ENCODE peak calls at places on chromosomes 11 and 22, in seven cellular contexts. Z, U, S, E, O, Y and R are unnamed samples.

GRCh38 chr11:116328410-116328809 is 444.4 kb downstream of the BUD13 start:
- DNase-seq in U (no peak), Y (no peak), Z (no peak), O (no peak), S (no peak), E (no peak), R (no peak)

GRCh38 chr11:13970986-13971385 is 8.5 kb downstream of the SPON1 start:
- DNase-seq in E (peak; percentile 68), S (no peak), Z (no peak), O (peak; percentile 75), Y (no peak), U (no peak), R (no peak)

GRCh38 chr22:38700271-38700788 is 413 bp downstream of the JOSD1 start:
- DNase-seq in U (peak; percentile 79), O (peak; percentile 65), E (peak; percentile 53), Y (peak; percentile 85), Z (peak; percentile 84), S (no peak), R (peak; percentile 95)

GRCh38 chr11:78318321-78318720 is 99.3 kb downstream of the GAB2 start:
- DNase-seq in U (no peak), Y (no peak), S (no peak), Z (no peak), E (no peak), O (no peak), R (no peak)

GRCh38 chr11:35257287-35257686 is 118.3 kb downstream of the CD44 start:
- DNase-seq in Y (no peak), S (no peak), Z (no peak), O (no peak), E (no peak), U (no peak), R (no peak)

GRCh38 chr11:35323076-35323868 is 96.1 kb downstream of the SLC1A2 start:
- DNase-seq in Z (no peak), S (no peak), U (no peak), O (no peak), E (peak; percentile 42), Y (no peak), R (no peak)

GRCh38 chr22:31346733-31347250 is 646 bp upstream of the PATZ1 start:
- DNase-seq in E (peak; percentile 62), Y (peak; percentile 83), Z (peak; percentile 80), O (no peak), U (peak; percentile 49), S (peak; percentile 74), R (peak; percentile 70)

GRCh38 chr22:22754961-22755777 is 110.8 kb downstream of the GGTLC2 start:
- DNase-seq in U (no peak), O (no peak), S (no peak), Y (no peak), Z (no peak), E (no peak), R (no peak)

GRCh38 chr11:8832571-8833260 is 78.3 kb upstream of the AKIP1 start:
- DNase-seq in Z (no peak), U (no peak), Y (no peak), O (peak; percentile 64), S (no peak), E (peak; percentile 49), R (peak; percentile 57)

GRCh38 chr11:8830641-8831040 is 80.3 kb upstream of the AKIP1 start:
- DNase-seq in O (no peak), Y (no peak), U (no peak), S (no peak), Z (no peak), E (no peak), R (no peak)

GRCh38 chr11:8833568-8834275 is 77.3 kb upstream of the AKIP1 start:
- DNase-seq in O (no peak), U (no peak), Z (no peak), E (no peak), Y (no peak), S (no peak), R (no peak)

GRCh38 chr11:8829556-8829955 is 81.4 kb upstream of the AKIP1 start:
- DNase-seq in E (no peak), Z (no peak), Y (no peak), S (no peak), O (no peak), U (no peak), R (no peak)

GRCh38 chr11:8831861-8832260 is 79.1 kb upstream of the AKIP1 start:
- DNase-seq in Z (no peak), S (no peak), Y (no peak), U (no peak), O (no peak), E (no peak), R (no peak)
- H3K4me1 ChIP-seq in Z (peaks cover 14% of the 10 kb centered on the region), S (no peaks in the 10 kb centered on the region), Y (peaks cover 20% of the 10 kb centered on the region), U (peaks cover 15% of the 10 kb centered on the region), O (peaks cover 34% of the 10 kb centered on the region), E (peaks cover 3% of the 10 kb centered on the region), R (peaks cover 49% of the 10 kb centered on the region)

GRCh38 chr11:70271635-70271953 is 1.1 kb downstream of the PPFIA1 start:
- DNase-seq in E (no peak), S (no peak), U (no peak), O (no peak), Z (no peak), Y (no peak), R (no peak)

GRCh38 chr11:70272009-70272408 is 1.5 kb downstream of the PPFIA1 start:
- DNase-seq in S (no peak), E (no peak), U (no peak), O (no peak), Y (no peak), Z (no peak), R (no peak)

GRCh38 chr11:70268526-70268925 is 2.0 kb upstream of the PPFIA1 start:
- DNase-seq in Y (no peak), E (no peak), O (no peak), Z (no peak), U (no peak), S (no peak), R (no peak)

GRCh38 chr11:70270104-70270876 is at the start of gene PPFIA1:
- DNase-seq in Y (peak; percentile 97), S (peak; percentile 96), E (peak; percentile 99), O (peak; percentile 99), U (peak; percentile 96), Z (peak; percentile 97), R (peak; percentile 95)

GRCh38 chr11:70270877-70271634 is 566 bp downstream of the PPFIA1 start:
- DNase-seq in Z (peak; percentile 70), O (peak; percentile 68), E (peak; percentile 47), U (peak; percentile 56), Y (no peak), S (peak; percentile 46), R (peak; percentile 45)
- TF ChIP-seq CTCF in Z (no peak), O (no peak), E (no peak), U (peak; percentile 14), Y (peak; percentile 29), S (no peak), R (no peak)

DNA sequence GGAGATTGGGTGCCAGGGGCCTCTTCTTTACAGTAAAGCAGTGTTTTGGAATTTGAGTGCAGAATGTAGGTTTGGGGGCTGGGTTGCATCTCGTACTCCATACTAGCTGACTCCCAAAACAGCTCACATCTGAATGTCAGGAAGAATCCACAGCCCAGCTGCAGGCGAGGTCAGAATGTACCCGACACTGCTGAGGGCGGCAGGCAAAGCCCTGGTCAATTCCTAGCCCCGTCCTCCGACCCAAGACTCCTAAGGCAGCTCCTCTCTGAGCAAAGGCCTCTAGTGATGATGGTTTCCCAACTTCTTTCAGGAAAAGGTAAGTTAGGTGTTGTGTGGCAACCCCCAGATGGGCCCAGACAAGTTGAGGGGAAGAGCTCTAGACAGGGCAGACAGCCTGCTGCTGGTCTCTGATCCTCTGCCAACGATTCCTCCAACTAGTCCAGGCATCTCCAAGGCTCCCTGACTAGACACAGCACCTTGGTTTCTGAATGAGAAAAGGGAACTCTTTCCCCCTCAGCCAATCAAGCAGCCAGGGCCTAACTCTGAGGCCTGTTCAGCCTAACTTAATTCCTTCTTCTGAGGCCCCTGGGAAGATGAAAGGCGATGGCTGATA is 8.6 kb downstream of the LARGE2 start:
- DNase-seq in Z (no peak), E (no peak), U (no peak), Y (peak; percentile 45), S (no peak), O (no peak), R (no peak)
- H3K4me1 ChIP-seq in Z (peaks cover 7% of the 10 kb centered on the region), E (peaks cover 7% of the 10 kb centered on the region), U (no peaks in the 10 kb centered on the region), Y (peaks cover 2% of the 10 kb centered on the region), S (peaks cover 22% of the 10 kb centered on the region), O (peaks cover 4% of the 10 kb centered on the region), R (peaks cover 22% of the 10 kb centered on the region)

GRCh38 chr11:119681537-119681936 is 47.5 kb downstream of the NECTIN1 start:
- DNase-seq in U (no peak), Z (no peak), E (no peak), Y (no peak), S (peak; percentile 29), O (no peak), R (peak; percentile 67)
- TF ChIP-seq CTCF in U (no peak), Z (no peak), E (peak; percentile 31), Y (no peak), S (no peak), O (no peak), R (no peak)

DNA sequence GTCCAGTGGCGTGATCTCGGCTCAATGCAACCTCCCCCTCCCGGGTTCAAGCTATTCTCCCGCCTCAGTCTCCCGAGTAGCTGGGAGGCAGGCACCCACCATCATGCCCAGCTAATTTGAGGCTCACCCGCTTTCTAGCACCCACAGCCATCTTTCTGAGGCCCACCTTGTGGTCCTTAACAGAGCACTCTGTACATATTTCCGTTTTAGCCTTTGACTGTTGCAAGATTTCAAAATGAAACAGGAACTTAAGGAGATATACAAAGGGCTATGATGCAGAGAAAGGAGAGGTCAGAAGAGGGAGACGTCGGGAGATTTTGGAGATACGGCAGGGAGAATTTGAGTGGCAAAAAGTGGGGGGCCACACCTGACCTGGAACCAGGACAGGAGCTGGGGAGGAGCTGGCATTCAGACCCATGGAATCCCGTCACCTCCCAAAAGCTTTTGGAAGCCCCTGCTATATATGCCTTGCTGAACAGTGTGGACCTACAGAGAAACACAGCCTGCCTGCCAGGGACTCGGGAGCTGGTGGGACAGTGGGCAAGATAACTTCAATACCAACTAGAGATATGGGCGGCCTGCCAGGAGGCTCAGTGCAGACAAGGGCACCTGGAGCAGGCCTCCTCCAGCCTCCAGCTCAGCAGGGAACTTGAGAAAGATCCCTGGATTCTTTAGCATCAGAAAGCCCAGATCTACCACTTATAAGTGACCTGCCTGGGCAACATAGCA is 8.0 kb upstream of the CLCF1 start:
- DNase-seq in Y (no peak), S (no peak), O (no peak), E (no peak), Z (peak; percentile 63), U (no peak), R (no peak)
- H3K4me1 ChIP-seq in Y (no peaks in the 10 kb centered on the region), S (no peaks in the 10 kb centered on the region), O (peaks cover 14% of the 10 kb centered on the region), E (peaks cover 69% of the 10 kb centered on the region), Z (peaks cover 10% of the 10 kb centered on the region), U (no peaks in the 10 kb centered on the region), R (peaks cover 4% of the 10 kb centered on the region)

DNA sequence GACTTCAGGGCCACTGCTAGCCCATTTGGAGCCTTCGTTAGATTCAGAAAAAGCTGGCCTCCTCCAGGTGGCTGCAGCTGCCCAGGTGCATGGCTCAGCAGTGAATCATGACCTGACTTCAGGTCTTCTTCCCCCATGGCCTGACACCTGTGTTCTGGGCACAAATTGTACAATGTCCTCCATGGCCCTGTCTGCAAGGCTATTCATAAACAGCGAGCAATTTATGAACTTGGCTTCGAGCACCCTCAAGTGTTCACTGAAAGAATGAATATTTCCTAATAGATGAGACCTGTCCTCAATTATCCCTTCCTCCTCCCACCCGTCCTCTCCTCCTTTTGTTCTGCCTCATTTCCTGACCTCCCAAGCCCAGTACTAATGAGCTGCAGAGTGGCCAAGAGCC is 12.2 kb upstream of the VPS37C start:
- DNase-seq in E (peak; percentile 84), S (peak; percentile 53), Y (no peak), O (peak; percentile 43), Z (no peak), U (no peak), R (no peak)
- TF ChIP-seq CTCF in E (peak; percentile 72), S (no peak), Y (peak; percentile 12), O (peak; percentile 40), Z (no peak), U (peak; percentile 15), R (no peak)